ENCODE peak calls at places on chromosome 11, in four cellular contexts. T is K562, P is HepG2, I is HEK293T. R is an unnamed sample.

GRCh38 chr11:47216141-47216798 is 1.5 kb downstream of the DDB2 start:
- DNase-seq in T (no peak), P (peak), I (no peak), R (no peak)

GRCh38 chr11:19938051-19938856 is 222.0 kb downstream of the DBX1 start:
- DNase-seq in T (peak), P (peak), I (peak), R (peak)

GRCh38 chr11:112082729-112083128 is 3.8 kb downstream of the TIMM8B start:
- DNase-seq in T (no peak), P (no peak), I (no peak), R (no peak)

GRCh38 chr11:15826826-15827225 is 529.5 kb downstream of the SOX6 start:
- DNase-seq in T (peak), P (no peak), I (peak), R (peak)

GRCh38 chr11:134270250-134270714 is 5.9 kb upstream of the GLB1L3 start:
- DNase-seq in T (peak), P (peak), I (peak), R (no peak)

GRCh38 chr11:110952150-110952549 is 239.9 kb upstream of the ARHGAP20 start:
- DNase-seq in T (no peak), P (no peak), I (no peak), R (no peak)

GRCh38 chr11:2921261-2921660 is 8.0 kb downstream of the PHLDA2 start:
- DNase-seq in T (no peak), P (no peak), I (no peak), R (no peak)

GRCh38 chr11:114440121-114440860 is 1.0 kb downstream of the REXO2 start:
- DNase-seq in T (no peak), P (peak), I (peak), R (no peak)

GRCh38 chr11:58127350-58127749 is 2.0 kb upstream of the OR9I1 start:
- DNase-seq in T (no peak), P (no peak), I (no peak), R (no peak)

GRCh38 chr11:94959179-94959578 is 14.2 kb downstream of the CWC15 start:
- DNase-seq in T (no peak), P (no peak), I (no peak), R (no peak)

GRCh38 chr11:848380-848931 is 5.8 kb downstream of the TSPAN4 start:
- DNase-seq in T (peak), P (no peak), I (peak), R (peak)

GRCh38 chr11:37642321-37642720 is 1044.3 kb upstream of the RAG2 start:
- DNase-seq in T (no peak), P (no peak), I (no peak), R (no peak)

GRCh38 chr11:57222239-57222638 is 14.8 kb downstream of the APLNR start:
- DNase-seq in T (no peak), P (no peak), I (no peak), R (no peak)

GRCh38 chr11:22466809-22467208 is 128.6 kb downstream of the SLC17A6 start:
- DNase-seq in T (no peak), P (no peak), I (no peak), R (no peak)

GRCh38 chr11:45739866-45740265 is 65.1 kb upstream of the SLC35C1 start:
- DNase-seq in T (no peak), P (no peak), I (no peak), R (no peak)

GRCh38 chr11:65884716-65885092 is 3.6 kb downstream of the FIBP start:
- DNase-seq in T (peak), P (peak), I (peak), R (peak)

DNA sequence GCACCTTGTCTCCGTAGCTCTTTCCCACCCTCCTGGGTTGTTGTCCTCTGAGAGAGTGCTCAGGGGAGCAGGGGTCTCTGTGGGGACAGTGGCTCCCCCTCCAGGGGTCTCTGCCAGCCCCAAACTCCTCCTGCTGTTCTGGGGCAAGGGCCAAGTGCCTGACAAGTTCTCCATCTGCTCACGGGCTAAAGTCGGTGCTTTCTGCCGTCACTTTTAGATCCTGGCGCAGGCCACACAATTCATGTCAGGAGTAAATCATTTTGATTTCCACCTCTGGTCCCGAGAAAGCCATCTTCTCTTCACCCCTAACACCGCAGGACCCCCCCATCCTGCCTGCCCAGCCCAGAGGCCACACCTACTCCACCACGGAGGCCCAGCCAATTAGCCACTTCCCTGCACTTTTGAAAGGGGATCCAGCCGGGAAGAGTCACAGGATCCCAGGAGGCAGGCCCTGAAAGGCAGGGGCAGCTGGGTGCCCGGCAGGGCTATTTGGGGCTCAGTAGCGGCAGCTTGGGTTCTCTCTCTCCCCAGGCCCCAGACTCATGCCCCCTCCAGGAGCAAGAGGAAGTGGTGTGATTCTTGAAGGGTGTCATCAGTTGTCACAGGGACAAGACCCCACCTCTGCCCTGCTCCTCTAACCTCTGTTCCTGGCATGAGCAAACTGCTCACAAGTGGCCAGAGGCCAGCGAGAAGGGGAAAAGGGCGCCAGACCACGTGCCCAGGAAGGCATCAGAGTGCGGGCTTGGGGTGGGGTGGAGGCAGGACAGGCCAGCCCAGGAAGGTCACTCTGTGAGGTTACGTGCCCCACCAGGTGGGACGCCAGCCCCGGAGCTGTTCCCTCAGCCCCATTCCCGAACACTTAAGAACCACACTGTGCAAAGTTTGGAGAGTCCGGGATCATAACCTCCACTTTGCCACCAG is 1.3 kb downstream of the MACROD1 start:
- DNase-seq in T (no peak), P (peak), I (no peak), R (peak)
- TF ChIP-seq ELF4 in T (no peak), P (no peak), I (no peak), R (no peak)

GRCh38 chr11:90764691-90765090 is 541.8 kb upstream of the CHORDC1 start:
- DNase-seq in T (no peak), P (no peak), I (no peak), R (no peak)
- TF ChIP-seq ELF4 in T (no peak), P (no peak), I (no peak), R (no peak)

DNA sequence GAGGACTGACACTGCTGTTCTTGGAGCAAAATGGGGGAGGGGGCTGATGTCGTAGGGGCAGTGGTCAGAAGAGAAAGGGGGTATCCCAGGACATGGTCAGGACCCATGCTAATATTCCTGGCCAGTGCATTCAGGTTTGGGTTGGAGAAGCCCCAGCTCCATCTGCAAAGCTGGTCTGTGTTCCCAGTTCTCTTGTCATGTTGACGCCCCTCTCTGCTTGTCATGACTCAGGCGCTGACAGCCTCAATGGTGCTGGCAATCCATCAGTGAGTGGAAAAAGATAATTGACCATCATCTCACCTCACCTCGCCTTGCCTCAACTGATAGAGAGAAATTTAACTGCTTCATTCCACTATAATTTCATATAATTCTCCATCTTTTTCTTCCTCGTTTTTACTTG is 283.1 kb upstream of the CADM1 start:
- DNase-seq in T (no peak), P (no peak), I (no peak), R (no peak)
- TF ChIP-seq ELF4 in T (no peak), P (no peak), I (no peak), R (no peak)

DNA sequence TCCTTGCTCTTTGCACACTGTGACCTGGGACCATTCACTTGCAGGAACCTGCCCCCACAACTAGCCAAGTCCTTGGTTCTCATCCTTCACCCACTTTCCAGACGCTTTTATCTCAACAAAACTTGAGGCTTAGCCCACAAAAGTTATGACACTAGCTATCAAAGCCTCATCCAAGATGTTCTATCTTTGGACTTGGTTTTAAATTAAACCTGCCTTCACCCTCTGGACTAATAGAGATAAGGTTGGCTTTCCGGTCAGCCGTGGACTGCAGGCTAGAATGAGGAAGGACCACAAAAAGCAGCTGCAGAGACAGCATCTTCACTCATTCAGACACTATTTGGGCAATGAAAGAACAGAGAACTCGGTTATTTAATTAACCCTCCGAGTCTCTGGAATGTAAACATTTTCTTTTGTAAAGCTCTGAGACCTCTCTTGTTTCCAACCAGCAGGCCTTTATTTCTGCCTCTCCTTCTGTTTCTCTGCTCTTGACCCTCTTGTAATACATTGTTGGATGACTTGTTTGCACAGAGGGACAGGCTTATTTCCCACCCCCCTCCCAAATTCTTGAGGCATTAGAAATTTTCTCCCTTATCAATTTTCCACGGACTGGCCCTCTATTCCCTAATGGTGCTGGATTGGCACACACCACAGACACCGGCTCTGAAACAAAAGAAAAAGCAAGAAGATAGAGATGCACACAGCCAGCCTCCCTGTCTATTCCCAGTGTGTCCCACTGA is 41.4 kb downstream of the ARL14EP start:
- DNase-seq in T (no peak), P (no peak), I (no peak), R (no peak)
- TF ChIP-seq ELF4 in T (no peak), P (no peak), I (no peak), R (no peak)

GRCh38 chr11:123407996-123408597 is 22.0 kb upstream of the GRAMD1B start:
- DNase-seq in T (no peak), P (no peak), I (no peak), R (no peak)

GRCh38 chr11:123406441-123407123 is 23.5 kb upstream of the GRAMD1B start:
- DNase-seq in T (no peak), P (no peak), I (no peak), R (no peak)

GRCh38 chr11:123409456-123409801 is 20.6 kb upstream of the GRAMD1B start:
- DNase-seq in T (no peak), P (no peak), I (no peak), R (no peak)

GRCh38 chr11:123408619-123409455 is 21.2 kb upstream of the GRAMD1B start:
- DNase-seq in T (no peak), P (no peak), I (no peak), R (no peak)

GRCh38 chr11:123407124-123407995 is 22.7 kb upstream of the GRAMD1B start:
- DNase-seq in T (peak), P (peak), I (peak), R (peak)
- TF ChIP-seq ELF4 in T (no peak), P (no peak), I (no peak), R (no peak)

GRCh38 chr11:17185938-17186337 is 21.8 kb downstream of the PIK3C2A start:
- DNase-seq in T (no peak), P (no peak), I (no peak), R (no peak)

GRCh38 chr11:17188675-17189074 is 19.1 kb downstream of the PIK3C2A start:
- DNase-seq in T (no peak), P (no peak), I (no peak), R (peak)

GRCh38 chr11:17184882-17185587 is 22.8 kb downstream of the PIK3C2A start:
- DNase-seq in T (no peak), P (no peak), I (no peak), R (no peak)

GRCh38 chr11:17183836-17184235 is 23.9 kb downstream of the PIK3C2A start:
- DNase-seq in T (no peak), P (no peak), I (no peak), R (no peak)

GRCh38 chr11:17186932-17187692 is 20.7 kb downstream of the PIK3C2A start:
- DNase-seq in T (peak), P (no peak), I (no peak), R (no peak)
- TF ChIP-seq ELF4 in T (peak), P (no peak), I (no peak), R (no peak)